ENCODE peak calls at places on chromosomes 12 and 14, in nine cellular contexts. L is MM.1S; G is dorsolateral prefrontal cortex; Z is AG09309; J is fibroblast of mammary gland; I is heart left ventricle; A is CD8-positive, alpha-beta T cell; W is skeletal muscle cell; S is neural progenitor cell. U is an unnamed sample.

GRCh38 chr12:102567031-102567985 is 86.9 kb upstream of the IGF1 start:
- DNase-seq in W (peak), S (no peak), L (no peak), A (no peak), I (no peak), Z (peak), G (no peak), J (peak), U (no peak)

GRCh38 chr14:63654346-63654745 is 12.7 kb upstream of the WDR89 start:
- DNase-seq in A (no peak), W (no peak), L (no peak), Z (peak), I (no peak), J (peak), S (no peak), G (no peak), U (no peak)

GRCh38 chr12:62190921-62191746 is 69.1 kb upstream of the USP15 start:
- DNase-seq in I (no peak), J (no peak), S (peak), G (peak), A (peak), W (no peak), L (no peak), Z (no peak), U (no peak)

GRCh38 chr12:89939468-89940215 is 231.0 kb upstream of the ATP2B1 start:
- DNase-seq in Z (no peak), I (no peak), A (no peak), G (no peak), S (no peak), W (no peak), L (no peak), J (peak), U (no peak)

GRCh38 chr12:12898136-12898712 is 6.9 kb downstream of the GPRC5A start:
- DNase-seq in W (no peak), J (no peak), S (no peak), Z (no peak), G (no peak), I (no peak), A (no peak), L (no peak), U (no peak)

GRCh38 chr14:96754845-96755184 is 42.4 kb upstream of the VRK1 start:
- DNase-seq in S (peak), A (no peak), J (peak), Z (no peak), L (no peak), G (peak), W (no peak), I (no peak), U (no peak)

GRCh38 chr12:90199008-90199407 is 490.4 kb upstream of the ATP2B1 start:
- DNase-seq in J (no peak), S (no peak), G (no peak), A (no peak), Z (no peak), W (no peak), I (no peak), L (no peak), U (no peak)

GRCh38 chr12:58888131-58888783 is 32.0 kb downstream of the LRIG3 start:
- DNase-seq in J (peak), G (no peak), S (no peak), I (peak), Z (peak), L (no peak), A (no peak), W (peak), U (no peak)

GRCh38 chr14:63692309-63693020 is 35.4 kb downstream of the SGPP1 start:
- DNase-seq in Z (no peak), W (no peak), J (no peak), L (no peak), I (no peak), G (no peak), A (no peak), S (no peak), U (no peak)

GRCh38 chr12:26113853-26114719 is 10.8 kb downstream of the BHLHE41 start:
- DNase-seq in S (peak), A (peak), W (peak), L (peak), I (peak), G (peak), Z (peak), J (peak), U (peak)

GRCh38 chr12:31585271-31585670 is 5.7 kb downstream of the DENND5B start:
- DNase-seq in I (no peak), J (peak), W (no peak), L (no peak), S (peak), G (no peak), Z (no peak), A (no peak), U (no peak)

GRCh38 chr12:93563807-93564538 is 8.5 kb upstream of the SOCS2 start:
- DNase-seq in W (no peak), J (peak), L (peak), A (no peak), I (no peak), Z (no peak), S (peak), G (no peak), U (peak)

GRCh38 chr12:120830052-120830940 is 73.9 kb downstream of the SPPL3 start:
- DNase-seq in W (no peak), Z (no peak), L (no peak), S (no peak), J (no peak), A (no peak), I (no peak), G (no peak), U (no peak)

GRCh38 chr12:104058796-104059195 is 5.5 kb upstream of the HCFC2 start:
- DNase-seq in A (no peak), W (no peak), I (no peak), S (no peak), G (no peak), J (no peak), L (no peak), Z (no peak), U (no peak)

GRCh38 chr12:30952036-30952435 is 25.5 kb downstream of the TSPAN11 start:
- DNase-seq in S (no peak), Z (no peak), L (no peak), W (no peak), G (no peak), I (no peak), J (no peak), A (no peak), U (no peak)

GRCh38 chr12:56221233-56221756 is 427 bp downstream of the RNF41 start:
- DNase-seq in G (peak), W (peak), I (peak), L (no peak), J (peak), A (no peak), S (peak), Z (peak), U (no peak)

GRCh38 chr12:70106347-70106746 is 136.9 kb upstream of the CNOT2 start:
- DNase-seq in W (no peak), I (no peak), Z (no peak), L (no peak), J (no peak), G (no peak), S (no peak), A (no peak), U (no peak)

GRCh38 chr12:6386522-6386921 is 2.6 kb downstream of the LTBR start:
- DNase-seq in Z (no peak), S (no peak), W (no peak), G (no peak), A (no peak), J (no peak), L (no peak), I (no peak), U (no peak)

GRCh38 chr12:6386038-6386437 is 2.1 kb downstream of the LTBR start:
- DNase-seq in W (no peak), L (no peak), Z (no peak), A (no peak), J (no peak), I (no peak), G (no peak), S (no peak), U (no peak)

GRCh38 chr12:6382371-6382770 is 1.6 kb upstream of the LTBR start:
- DNase-seq in I (no peak), S (peak), L (no peak), J (no peak), Z (no peak), A (no peak), W (no peak), G (no peak), U (no peak)

GRCh38 chr12:6384499-6385436 is 806 bp downstream of the LTBR start:
- DNase-seq in Z (no peak), A (no peak), W (no peak), J (peak), G (no peak), L (no peak), S (no peak), I (no peak), U (no peak)

GRCh38 chr12:6383572-6384498 is at the start of gene LTBR:
- DNase-seq in I (peak), S (peak), L (no peak), Z (peak), A (no peak), G (peak), J (peak), W (peak), U (no peak)
- H3K4me3 ChIP-seq in I (peak), S (no peak), L (peak), Z (peak), A (no peak), G (peak), J (peak), W (peak), U (no peak)

DNA sequence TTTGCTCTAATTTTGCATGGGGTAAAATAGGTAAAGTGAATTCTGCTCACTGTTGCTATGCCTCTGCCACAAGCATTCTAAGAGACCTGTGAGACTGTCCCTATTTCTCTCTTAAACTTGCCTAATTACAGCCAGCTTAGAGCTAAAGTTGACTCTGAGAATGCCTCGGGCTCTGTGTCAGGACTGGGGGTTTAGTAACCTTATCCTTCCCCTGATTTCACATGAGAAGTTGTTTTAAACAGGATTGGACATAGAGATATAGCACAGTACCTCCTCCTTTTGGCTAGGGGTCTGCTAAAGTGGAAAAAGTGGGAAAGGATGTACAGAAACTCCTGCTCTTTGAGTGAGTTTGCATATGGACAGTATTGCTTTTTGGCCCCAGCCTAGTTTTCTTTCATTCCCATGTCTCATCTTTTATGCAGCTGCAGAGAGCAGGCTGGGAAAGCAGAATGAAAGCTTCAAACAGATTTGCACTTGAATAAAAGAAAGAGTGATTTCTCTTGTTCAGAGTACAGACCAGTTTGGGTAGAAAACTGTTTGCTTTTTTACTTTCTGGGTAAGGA is 122.0 kb downstream of the RAD51B start:
- DNase-seq in I (no peak), A (no peak), W (no peak), J (peak), G (no peak), Z (no peak), S (peak), L (no peak), U (no peak)
- H3K4me3 ChIP-seq in I (no peak), A (no peak), W (no peak), J (no peak), G (no peak), Z (no peak), S (peak), L (no peak), U (no peak)

GRCh38 chr14:24271834-24272263 is 452 bp upstream of the RABGGTA start:
- DNase-seq in Z (no peak), W (no peak), J (no peak), S (no peak), A (no peak), I (no peak), G (no peak), L (no peak), U (no peak)

GRCh38 chr14:24274101-24274543 is 2.7 kb upstream of the RABGGTA start:
- DNase-seq in I (no peak), A (no peak), G (no peak), S (no peak), W (no peak), J (peak), Z (no peak), L (peak), U (no peak)

GRCh38 chr14:24275524-24276139 is 4.2 kb upstream of the RABGGTA start:
- DNase-seq in I (no peak), S (peak), L (no peak), G (no peak), Z (no peak), W (no peak), A (no peak), J (no peak), U (no peak)

GRCh38 chr14:24272442-24272841 is 1.0 kb upstream of the RABGGTA start:
- DNase-seq in G (no peak), Z (no peak), W (no peak), S (no peak), J (no peak), A (no peak), I (no peak), L (no peak), U (no peak)

DNA sequence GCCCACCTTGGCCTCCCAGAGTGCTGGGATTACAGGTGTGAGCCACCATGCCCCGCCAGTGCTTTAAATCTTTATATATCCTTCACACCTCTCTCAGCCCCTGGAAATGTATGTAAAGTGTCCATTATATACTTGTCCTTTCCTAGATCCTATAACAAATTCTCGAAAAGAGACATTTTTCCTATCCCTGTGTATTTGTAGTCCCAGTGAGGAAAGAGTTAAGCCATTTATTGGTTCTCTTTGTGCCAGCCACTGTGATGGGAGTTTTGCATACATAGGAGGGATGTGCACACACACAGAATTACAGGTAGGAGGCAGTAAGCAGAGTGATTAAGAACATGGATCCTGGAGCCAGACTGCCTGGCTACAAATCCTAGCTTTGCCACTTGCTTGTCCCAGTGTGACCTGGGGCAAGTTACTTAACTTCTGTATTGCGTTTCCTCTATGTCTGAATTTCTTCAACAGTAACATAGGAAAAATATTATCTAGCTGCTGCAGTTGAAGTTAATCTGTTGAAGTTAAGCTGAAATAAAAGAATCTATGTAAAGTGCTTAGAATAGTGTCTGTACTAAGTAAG is 2.1 kb upstream of the RABGGTA start:
- DNase-seq in I (no peak), A (no peak), J (no peak), L (no peak), Z (no peak), W (no peak), S (no peak), G (no peak), U (no peak)
- H3K4me3 ChIP-seq in I (no peak), A (no peak), J (no peak), L (no peak), Z (no peak), W (no peak), S (no peak), G (no peak), U (no peak)

GRCh38 chr14:65478017-65478416 is 65.5 kb downstream of the FUT8 start:
- DNase-seq in Z (no peak), L (no peak), S (no peak), J (no peak), A (no peak), G (no peak), W (no peak), I (no peak), U (no peak)

GRCh38 chr14:65478596-65478995 is 66.1 kb downstream of the FUT8 start:
- DNase-seq in L (no peak), G (no peak), Z (peak), W (peak), J (peak), I (no peak), S (peak), A (no peak), U (no peak)

GRCh38 chr14:65476942-65477318 is 64.4 kb downstream of the FUT8 start:
- DNase-seq in S (no peak), L (no peak), G (no peak), W (no peak), Z (no peak), J (no peak), A (no peak), I (no peak), U (no peak)

GRCh38 chr14:65479386-65479785 is 66.9 kb downstream of the FUT8 start:
- DNase-seq in Z (no peak), I (no peak), G (no peak), L (no peak), J (no peak), W (no peak), S (no peak), A (no peak), U (no peak)

DNA sequence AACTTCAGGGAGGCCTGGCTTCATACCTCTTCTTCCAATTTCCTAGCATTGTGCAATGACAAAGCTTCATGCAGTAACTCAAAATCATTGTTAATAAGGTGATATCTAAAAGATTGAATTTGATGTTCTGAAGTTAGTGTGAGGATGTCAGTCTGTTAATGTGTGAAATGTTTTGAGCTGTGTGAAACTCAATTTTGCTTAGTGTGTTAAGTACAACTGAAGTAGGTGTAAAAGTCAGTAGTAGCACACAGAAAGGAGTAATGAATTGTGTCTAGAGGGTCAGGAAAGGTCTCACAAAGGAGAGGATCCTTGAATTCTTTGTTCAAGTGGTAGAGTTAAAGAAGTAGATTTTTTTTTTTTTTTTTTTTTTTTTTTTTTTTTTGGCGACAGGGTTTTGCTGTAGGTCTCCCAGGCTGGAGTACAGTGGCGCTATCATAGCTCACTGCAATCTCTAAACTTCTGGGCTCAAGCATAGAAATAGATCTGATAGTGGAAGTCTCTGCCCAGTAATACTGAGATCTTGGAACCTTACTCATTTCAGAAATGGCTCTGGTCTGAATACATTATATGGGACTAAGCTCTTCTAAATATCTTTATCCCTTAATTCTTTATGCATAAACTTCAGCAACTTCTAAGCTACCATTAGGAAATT is 63.9 kb downstream of the FUT8 start:
- DNase-seq in Z (no peak), L (no peak), A (no peak), I (no peak), J (no peak), S (no peak), G (no peak), W (no peak), U (no peak)
- H3K4me3 ChIP-seq in Z (no peak), L (no peak), A (no peak), I (no peak), J (no peak), S (no peak), G (no peak), W (no peak), U (no peak)

DNA sequence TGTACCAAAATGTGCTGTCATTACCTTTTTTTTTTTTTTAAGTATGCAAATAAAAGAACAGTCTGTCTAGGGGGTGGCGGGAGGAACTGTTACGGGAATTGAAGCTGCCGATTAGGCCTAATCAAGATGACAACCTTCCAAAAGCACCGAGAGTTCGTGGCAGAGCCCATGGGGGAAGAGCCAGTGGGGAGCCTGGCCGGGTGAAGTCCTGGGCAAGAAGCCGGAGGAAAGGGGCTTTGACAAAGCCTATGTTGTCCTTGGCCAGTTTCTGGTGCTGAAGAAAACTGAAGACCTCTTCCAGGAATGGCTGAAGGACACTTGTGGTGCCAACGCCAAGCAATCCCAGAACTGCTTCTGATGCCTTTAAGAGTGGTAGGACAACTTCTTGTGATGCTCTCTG is 42.6 kb downstream of the ACTN1 start:
- DNase-seq in I (no peak), Z (no peak), G (no peak), L (no peak), S (no peak), W (no peak), A (no peak), J (no peak), U (no peak)
- H3K4me3 ChIP-seq in I (peak), Z (no peak), G (no peak), L (no peak), S (no peak), W (no peak), A (no peak), J (no peak), U (no peak)

GRCh38 chr12:40225337-40225983 is 663 bp downstream of the LRRK2 start:
- DNase-seq in A (no peak), W (no peak), L (no peak), Z (no peak), S (no peak), G (no peak), I (no peak), J (peak), U (no peak)

GRCh38 chr12:40226652-40227051 is 1.9 kb downstream of the LRRK2 start:
- DNase-seq in S (no peak), I (peak), Z (peak), J (peak), W (peak), L (no peak), G (no peak), A (no peak), U (no peak)

GRCh38 chr12:40225984-40226602 is 1.3 kb downstream of the LRRK2 start:
- DNase-seq in J (no peak), A (no peak), G (no peak), W (no peak), I (no peak), S (no peak), Z (no peak), L (no peak), U (no peak)

GRCh38 chr12:40228727-40229126 is 3.9 kb downstream of the LRRK2 start:
- DNase-seq in J (no peak), S (no peak), I (no peak), Z (no peak), G (no peak), W (no peak), L (no peak), A (no peak), U (no peak)

GRCh38 chr12:40227447-40227846 is 2.6 kb downstream of the LRRK2 start:
- DNase-seq in A (no peak), S (no peak), Z (no peak), J (no peak), I (no peak), L (no peak), G (no peak), W (no peak), U (no peak)
- H3K4me3 ChIP-seq in A (no peak), S (no peak), Z (no peak), J (no peak), I (peak), L (no peak), G (no peak), W (no peak), U (no peak)

DNA sequence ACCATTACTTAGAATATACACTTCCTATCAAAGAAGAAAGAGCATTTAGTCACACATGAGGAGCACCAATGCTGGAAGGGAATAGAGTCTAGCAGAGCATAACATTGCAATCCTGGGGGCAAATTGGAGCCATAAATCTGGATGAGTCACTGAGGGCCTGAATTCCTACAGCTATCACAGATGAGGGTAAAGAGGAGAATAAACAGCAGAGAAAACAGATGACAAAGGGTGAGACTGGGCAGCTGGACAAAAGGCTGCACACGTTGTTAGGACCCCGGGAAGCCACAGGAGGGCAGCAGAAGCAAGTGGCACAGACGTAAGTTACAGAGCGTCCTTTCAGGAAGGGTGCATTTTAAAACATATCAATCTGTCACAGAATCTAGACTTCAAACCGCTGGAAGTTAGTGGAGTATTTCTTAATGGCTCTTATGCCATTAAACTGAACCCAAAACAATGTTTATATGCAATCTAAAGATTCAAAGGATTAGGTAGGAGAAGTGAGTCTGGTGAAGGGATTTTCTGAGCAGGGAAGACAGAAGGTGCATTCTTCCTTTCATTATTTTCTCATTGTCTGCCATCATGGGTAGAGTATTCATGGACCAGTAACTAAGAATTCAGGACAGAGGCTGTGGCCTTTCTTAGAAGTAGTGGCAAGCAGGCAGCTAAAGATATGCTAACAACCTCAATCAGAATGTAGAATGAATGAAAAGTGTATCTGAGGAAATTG is 159.8 kb upstream of the DAAM1 start:
- DNase-seq in W (peak), S (peak), A (no peak), Z (peak), G (peak), J (peak), L (peak), I (peak), U (peak)
- H3K4me3 ChIP-seq in W (no peak), S (peak), A (no peak), Z (no peak), G (no peak), J (no peak), L (peak), I (no peak), U (no peak)